ENCODE peak calls at places on chromosomes 7 and 10, in five cellular contexts. J is A673; L is body of pancreas; V is epithelial cell of proximal tubule; Q is CD8-positive, alpha-beta T cell. P is an unnamed sample.

GRCh38 chr10:97210576-97210975 is 24.8 kb upstream of the SLIT1 start:
- DNase-seq in J (peak; percentile 79), V (no peak), L (peak; percentile 77), Q (peak; percentile 82), P (no peak)

GRCh38 chr7:149764481-149765398 is 8.6 kb downstream of the ZNF467 start:
- DNase-seq in Q (no peak), J (no peak), L (no peak), V (no peak), P (no peak)

GRCh38 chr7:71511361-71511807 is 379.4 kb downstream of the GALNT17 start:
- DNase-seq in Q (no peak), L (no peak), V (no peak), J (no peak), P (no peak)

GRCh38 chr10:95509281-95509680 is 51.9 kb downstream of the SORBS1 start:
- DNase-seq in Q (no peak), L (no peak), J (no peak), V (no peak), P (no peak)

GRCh38 chr10:30058570-30059132 is 735 bp downstream of the JCAD start:
- DNase-seq in V (no peak), J (peak; percentile 61), Q (no peak), L (no peak), P (no peak)

GRCh38 chr10:107577226-107577625 is 412.7 kb upstream of the SORCS1 start:
- DNase-seq in J (no peak), V (no peak), L (no peak), Q (no peak), P (no peak)

GRCh38 chr7:122546496-122546895 is 152.4 kb downstream of the RNF133 start:
- DNase-seq in J (no peak), Q (no peak), V (no peak), L (no peak), P (no peak)

GRCh38 chr10:73999703-74000102 is 1.8 kb downstream of the VCL start:
- DNase-seq in V (no peak), Q (no peak), J (peak; percentile 54), L (no peak), P (no peak)

GRCh38 chr10:95531994-95532399 is 29.2 kb downstream of the SORBS1 start:
- DNase-seq in V (no peak), L (no peak), J (no peak), Q (no peak), P (no peak)

GRCh38 chr10:127196227-127196954 is at the start of gene INSYN2A:
- DNase-seq in Q (no peak), L (peak; percentile 15), V (no peak), J (peak; percentile 69), P (no peak)

GRCh38 chr7:36865019-36865418 is 140.7 kb upstream of the AOAH start:
- DNase-seq in L (no peak), J (no peak), V (no peak), Q (no peak), P (no peak)

GRCh38 chr10:77505431-77506334 is 131.9 kb downstream of the KCNMA1 start:
- DNase-seq in L (no peak), V (peak; percentile 85), J (peak; percentile 15), Q (no peak), P (no peak)

GRCh38 chr10:26430641-26431163 is 7.4 kb upstream of the APBB1IP start:
- DNase-seq in J (no peak), L (no peak), V (no peak), Q (no peak), P (peak; percentile 91)

GRCh38 chr10:81873932-81874816 is 820 bp upstream of the NRG3 start:
- DNase-seq in J (no peak), Q (no peak), L (peak; percentile 57), V (no peak), P (no peak)

GRCh38 chr7:36487756-36488336 is 98.2 kb downstream of the ANLN start:
- DNase-seq in Q (no peak), L (peak; percentile 42), V (peak; percentile 40), J (peak; percentile 67), P (peak; percentile 5)

GRCh38 chr10:103053659-103054581 is 135.8 kb downstream of the CNNM2 start:
- DNase-seq in V (peak; percentile 37), Q (peak; percentile 56), L (peak; percentile 29), J (peak; percentile 41), P (peak; percentile 62)

GRCh38 chr10:122462533-122463465 is 1.4 kb downstream of the HTRA1 start:
- DNase-seq in Q (no peak), L (peak; percentile 24), V (no peak), J (peak; percentile 27), P (no peak)

GRCh38 chr7:140501941-140502340 is 22.6 kb upstream of the MKRN1 start:
- DNase-seq in L (peak; percentile 62), Q (no peak), V (no peak), J (no peak), P (no peak)

GRCh38 chr7:132437730-132438129 is 138.5 kb downstream of the PLXNA4 start:
- DNase-seq in Q (peak; percentile 65), V (no peak), J (no peak), L (no peak), P (no peak)

GRCh38 chr10:103808784-103809183 is 46.6 kb downstream of the SH3PXD2A start:
- DNase-seq in Q (no peak), J (no peak), V (no peak), L (no peak), P (no peak)

GRCh38 chr7:98186452-98187137 is 24.6 kb upstream of the BHLHA15 start:
- DNase-seq in V (no peak), L (no peak), Q (no peak), J (no peak), P (no peak)

GRCh38 chr7:45219801-45220200 is 62.2 kb downstream of the RAMP3 start:
- DNase-seq in L (no peak), Q (no peak), J (no peak), V (no peak), P (no peak)

GRCh38 chr7:152922318-152923081 is 162.9 kb downstream of the ACTR3B start:
- DNase-seq in Q (no peak), L (no peak), J (no peak), V (no peak), P (no peak)

GRCh38 chr7:152924238-152924637 is 164.7 kb downstream of the ACTR3B start:
- DNase-seq in V (no peak), L (no peak), J (no peak), Q (no peak), P (no peak)

GRCh38 chr7:152925412-152926147 is 166.0 kb downstream of the ACTR3B start:
- DNase-seq in V (no peak), L (no peak), Q (no peak), J (no peak), P (no peak)

GRCh38 chr7:152923711-152924110 is 164.2 kb downstream of the ACTR3B start:
- DNase-seq in Q (no peak), J (no peak), V (no peak), L (no peak), P (no peak)

DNA sequence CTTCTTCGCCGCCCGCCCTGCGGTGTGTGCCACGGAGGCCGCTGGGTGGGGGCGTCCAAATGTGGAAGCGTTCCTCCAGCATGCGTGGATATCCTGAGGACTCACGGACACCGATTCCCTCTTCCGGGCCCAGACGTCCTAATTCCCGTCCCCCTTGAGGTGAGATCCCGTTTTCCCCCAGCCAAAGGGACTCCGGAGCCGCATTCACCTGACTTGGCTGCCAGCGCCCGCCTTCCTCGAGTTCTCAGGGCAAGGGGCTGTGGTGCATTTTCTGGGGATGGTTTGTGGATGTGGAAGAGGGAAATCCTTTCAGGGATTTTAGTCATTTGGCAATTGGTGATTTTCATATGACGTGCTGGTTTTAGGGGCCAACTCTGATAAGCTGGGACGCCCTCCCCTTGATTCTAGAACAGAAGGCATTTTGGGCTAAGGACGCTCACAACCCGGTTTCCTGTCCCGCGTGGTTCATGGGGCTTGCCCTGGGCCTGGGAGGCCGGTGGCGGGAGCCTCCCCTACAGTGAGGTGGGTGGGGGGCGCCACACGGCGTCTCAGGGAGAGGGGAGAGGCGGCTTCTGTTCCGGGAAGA is 165.4 kb downstream of the ACTR3B start:
- DNase-seq in Q (no peak), L (no peak), V (no peak), J (no peak), P (no peak)
- H3K4me3 ChIP-seq in Q (no peak overlapping the region), L (no peak overlapping the region), V (no peak overlapping the region), J (no peak overlapping the region), P (no peak overlapping the region)

DNA sequence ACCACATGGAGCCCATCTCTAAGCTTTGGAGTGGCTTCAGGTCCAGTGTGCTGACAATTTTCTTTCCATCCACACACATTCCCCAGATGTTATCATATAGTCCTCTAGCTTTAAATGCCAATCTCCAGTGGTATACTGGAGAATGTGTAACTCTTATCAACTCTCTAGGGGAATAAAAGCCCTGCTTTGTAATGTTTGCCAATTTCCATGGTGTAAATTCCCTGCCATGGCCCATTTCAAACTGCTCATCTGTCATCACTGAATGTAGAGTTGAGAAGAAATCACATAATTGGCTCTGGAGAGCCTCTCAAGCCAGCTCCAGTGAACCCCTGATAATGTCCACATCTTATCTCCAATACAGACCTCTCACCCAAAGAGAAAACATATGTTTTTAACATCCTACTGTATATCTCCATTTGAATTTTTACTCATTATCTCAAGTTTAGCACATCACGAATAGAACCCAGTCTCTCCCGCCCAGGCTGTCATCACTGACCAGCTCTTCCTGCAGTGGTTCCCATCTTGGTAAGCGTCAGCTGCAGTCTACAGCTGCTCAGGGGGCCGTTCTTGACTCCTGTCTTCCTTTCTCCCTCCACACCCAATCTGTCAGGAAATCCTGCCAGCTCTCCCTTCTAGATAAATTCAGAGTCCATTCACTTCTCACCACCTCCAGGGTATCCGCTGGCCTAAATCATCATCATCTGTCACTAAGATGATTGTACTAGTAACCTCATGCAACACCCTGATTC is 332.5 kb downstream of the FRMD4A start:
- DNase-seq in L (no peak), J (no peak), V (no peak), Q (no peak), P (no peak)
- TF ChIP-seq CTCF in L (no peak), J (no peak), V (no peak), Q (no peak), P (no peak)

GRCh38 chr10:119442758-119443060 is 99.8 kb downstream of the RGS10 start:
- DNase-seq in J (no peak), L (no peak), Q (no peak), V (no peak), P (no peak)

GRCh38 chr10:119441151-119441821 is 101.2 kb downstream of the RGS10 start:
- DNase-seq in J (no peak), Q (no peak), V (no peak), L (no peak), P (no peak)

GRCh38 chr10:119443441-119443840 is 99.1 kb downstream of the RGS10 start:
- DNase-seq in J (no peak), V (no peak), L (no peak), Q (no peak), P (no peak)

GRCh38 chr10:119443970-119444660 is 98.4 kb downstream of the RGS10 start:
- DNase-seq in V (no peak), Q (no peak), J (no peak), L (no peak), P (no peak)

GRCh38 chr10:119441921-119442757 is 100.4 kb downstream of the RGS10 start:
- DNase-seq in Q (no peak), V (no peak), J (no peak), L (no peak), P (no peak)
- H3K4me3 ChIP-seq in Q (no peak overlapping the region), V (no peak overlapping the region), J (no peak overlapping the region), L (no peak overlapping the region), P (no peak overlapping the region)

DNA sequence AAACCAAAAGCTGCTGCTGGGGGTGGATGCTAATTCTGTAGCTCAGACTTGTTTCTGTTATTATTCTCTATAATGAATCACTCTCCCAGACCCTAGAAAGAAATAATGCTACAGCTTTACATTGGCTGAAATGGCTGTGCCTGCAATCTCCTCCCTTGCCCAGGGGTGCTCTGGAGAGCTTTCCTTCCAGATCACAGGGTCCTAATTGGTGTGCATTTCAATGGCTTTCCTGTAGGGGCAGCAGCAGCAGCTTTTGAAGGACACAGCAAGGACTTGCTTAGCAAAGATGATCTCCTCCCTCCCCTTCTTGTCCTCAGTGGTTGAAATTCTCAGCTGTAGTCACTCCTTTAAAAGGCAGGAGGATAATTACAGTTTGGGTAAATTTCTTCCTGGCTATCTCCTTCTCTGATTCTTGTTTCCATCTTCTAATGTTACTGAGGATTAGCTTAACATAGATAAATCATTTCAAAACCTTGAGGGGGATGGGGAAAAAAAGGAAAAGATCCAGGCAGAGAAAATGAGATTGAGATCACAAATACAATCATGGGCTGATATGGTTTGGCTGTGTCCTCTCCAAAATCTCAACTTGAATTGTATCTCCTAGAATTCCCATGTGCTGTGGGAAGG is 120.2 kb upstream of the CTTNBP2 start:
- DNase-seq in Q (no peak), V (no peak), L (peak; percentile 14), J (peak; percentile 84), P (no peak)
- TF ChIP-seq CTCF in Q (no peak), V (peak; percentile 76), L (no peak), J (peak; percentile 73), P (peak; percentile 66)

P was measured in GM12864.